ENCODE peak calls at places on chromosomes 12 and 14, in four cellular contexts. I, U, L and E are unnamed samples.

GRCh38 chr14:76811561-76811960 is 1.1 kb downstream of the ANGEL1 start:
- DNase-seq in I (no peak), U (peak), L (no peak), E (no peak)

GRCh38 chr12:80241576-80242273 is 142.4 kb downstream of the OTOGL start:
- DNase-seq in I (no peak), U (peak), L (no peak), E (no peak)

GRCh38 chr14:72887514-72887913 is 6.4 kb downstream of the DPF3 start:
- DNase-seq in I (no peak), U (no peak), L (no peak), E (no peak)

GRCh38 chr14:51871846-51872245 is 11.4 kb downstream of the GNG2 start:
- DNase-seq in I (no peak), U (no peak), L (no peak), E (no peak)

GRCh38 chr12:112456029-112456428 is 37.3 kb downstream of the PTPN11 start:
- DNase-seq in I (no peak), U (no peak), L (no peak), E (no peak)

GRCh38 chr12:32983968-32984367 is 87.4 kb upstream of the PKP2 start:
- DNase-seq in I (no peak), U (no peak), L (peak), E (no peak)

GRCh38 chr12:2194060-2194459 is 141.3 kb downstream of the CACNA1C start:
- DNase-seq in I (no peak), U (no peak), L (no peak), E (no peak)

GRCh38 chr14:90489916-90490726 is 93.3 kb downstream of the CALM1 start:
- DNase-seq in I (no peak), U (peak), L (no peak), E (no peak)

GRCh38 chr12:69008510-69008909 is 75.5 kb upstream of the CPM start:
- DNase-seq in I (no peak), U (peak), L (no peak), E (no peak)

GRCh38 chr12:69007858-69008314 is 74.9 kb upstream of the CPM start:
- DNase-seq in I (no peak), U (peak), L (no peak), E (no peak)

GRCh38 chr12:69002969-69003368 is 70.0 kb upstream of the CPM start:
- DNase-seq in I (no peak), U (no peak), L (no peak), E (no peak)

DNA sequence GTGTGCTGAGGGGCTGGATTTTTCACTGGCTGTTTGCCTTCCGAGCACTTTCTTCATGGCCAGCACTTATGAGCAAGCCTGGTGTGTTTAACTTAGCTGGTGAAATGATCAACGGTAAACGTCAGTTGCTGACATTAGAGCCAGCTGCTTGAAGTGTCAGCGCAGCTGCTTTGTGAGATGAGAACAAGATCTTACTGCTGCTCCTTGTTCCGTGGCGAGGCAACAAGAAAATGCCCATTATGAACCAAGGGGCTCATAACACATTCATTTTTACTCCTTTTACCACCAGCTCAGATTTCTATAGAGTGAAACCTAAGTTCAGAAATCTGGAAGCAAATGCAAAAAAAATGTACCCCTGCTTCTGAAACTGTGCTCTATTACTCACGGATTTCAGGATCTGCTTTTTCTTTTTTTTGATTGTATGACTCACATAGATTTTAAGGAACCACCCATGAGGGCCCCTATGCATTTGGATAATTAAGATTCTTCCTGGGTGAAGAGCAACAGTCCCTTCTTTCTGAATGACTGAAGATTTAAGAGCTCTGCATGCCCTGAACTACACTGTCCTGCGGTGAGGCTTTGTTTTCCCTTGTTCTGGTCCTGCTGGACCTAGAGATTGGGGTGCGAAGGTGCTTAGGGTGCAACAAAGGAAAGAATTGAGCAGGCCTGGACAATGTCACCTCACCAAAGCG is 74.3 kb upstream of the CPM start:
- DNase-seq in I (no peak), U (peak), L (peak), E (no peak)
- H3K4me3 ChIP-seq in I (no peak), U (peak), L (no peak), E (no peak)

DNA sequence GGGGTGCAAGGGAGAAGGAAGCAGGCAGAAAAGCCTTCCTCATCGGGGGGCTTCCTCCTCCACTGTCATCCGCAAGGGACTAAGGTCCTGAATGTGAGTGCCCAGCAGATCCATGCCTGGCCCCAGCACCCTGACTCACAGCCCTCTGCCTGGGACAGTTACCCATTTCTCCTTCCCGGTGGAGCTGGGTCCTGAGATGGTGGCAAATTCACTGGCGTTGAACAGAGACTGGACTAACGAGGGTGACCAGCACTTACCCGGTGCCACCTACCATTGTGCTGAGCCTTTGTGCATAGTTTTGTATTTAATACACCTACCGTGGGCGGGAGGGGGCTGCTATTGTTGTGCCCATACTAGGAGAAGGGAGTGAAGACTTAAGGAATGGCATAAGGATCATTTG is 30.9 kb upstream of the PLEKHG6 start:
- DNase-seq in I (no peak), U (no peak), L (no peak), E (no peak)
- H3K4me3 ChIP-seq in I (no peak), U (no peak), L (no peak), E (no peak)

GRCh38 chr12:108728820-108729611 is 2.3 kb downstream of the CORO1C start:
- DNase-seq in I (no peak), U (peak), L (no peak), E (no peak)
- H3K4me3 ChIP-seq in I (no peak), U (peak), L (peak), E (peak)

GRCh38 chr12:108127654-108128053 is 1.4 kb upstream of the WSCD2 start:
- DNase-seq in I (no peak), U (no peak), L (no peak), E (no peak)

GRCh38 chr12:108126212-108126611 is 2.9 kb upstream of the WSCD2 start:
- DNase-seq in I (no peak), U (no peak), L (no peak), E (no peak)

GRCh38 chr12:108126990-108127468 is 2.1 kb upstream of the WSCD2 start:
- DNase-seq in I (no peak), U (no peak), L (no peak), E (no peak)

GRCh38 chr12:108129017-108129812 is at the start of gene WSCD2:
- DNase-seq in I (peak), U (peak), L (peak), E (no peak)

GRCh38 chr12:108128221-108129016 is 669 bp upstream of the WSCD2 start:
- DNase-seq in I (no peak), U (no peak), L (no peak), E (no peak)
- H3K4me3 ChIP-seq in I (no peak), U (no peak), L (no peak), E (no peak)

GRCh38 chr12:120261951-120262851 is 3.3 kb downstream of the PXN start:
- DNase-seq in I (peak), U (no peak), L (no peak), E (no peak)
- H3K4me3 ChIP-seq in I (no peak), U (peak), L (no peak), E (no peak)

DNA sequence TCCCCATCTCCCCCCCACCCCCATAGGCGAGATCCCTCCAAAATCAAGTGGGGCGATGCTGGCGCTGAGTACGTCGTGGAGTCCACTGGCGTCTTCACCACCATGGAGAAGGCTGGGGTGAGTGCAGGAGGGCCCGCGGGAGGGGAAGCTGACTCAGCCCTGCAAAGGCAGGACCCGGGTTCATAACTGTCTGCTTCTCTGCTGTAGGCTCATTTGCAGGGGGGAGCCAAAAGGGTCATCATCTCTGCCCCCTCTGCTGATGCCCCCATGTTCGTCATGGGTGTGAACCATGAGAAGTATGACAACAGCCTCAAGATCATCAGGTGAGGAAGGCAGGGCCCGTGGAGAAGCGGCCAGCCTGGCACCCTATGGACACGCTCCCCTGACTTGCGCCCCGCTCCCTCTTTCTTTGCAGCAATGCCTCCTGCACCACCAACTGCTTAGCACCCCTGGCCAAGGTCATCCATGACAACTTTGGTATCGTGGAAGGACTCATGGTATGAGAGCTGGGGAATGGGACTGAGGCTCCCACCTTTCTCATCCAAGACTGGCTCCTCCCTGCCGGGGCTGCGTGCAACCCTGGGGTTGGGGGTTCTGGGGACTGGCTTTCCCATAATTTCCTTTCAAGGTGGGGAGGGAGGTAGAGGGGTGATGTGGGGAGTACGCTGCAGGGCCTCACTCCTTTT is 2.7 kb downstream of the GAPDH start:
- DNase-seq in I (no peak), U (peak), L (no peak), E (no peak)
- H3K4me3 ChIP-seq in I (no peak), U (peak), L (peak), E (peak)

GRCh38 chr14:103391048-103391447 is 5.8 kb downstream of the MARK3 start:
- DNase-seq in I (peak), U (peak), L (peak), E (no peak)

GRCh38 chr14:103386632-103387329 is 1.6 kb downstream of the MARK3 start:
- DNase-seq in I (no peak), U (no peak), L (peak), E (no peak)

GRCh38 chr14:103385994-103386491 is 828 bp downstream of the MARK3 start:
- DNase-seq in I (peak), U (peak), L (peak), E (no peak)

GRCh38 chr14:103390605-103391004 is 5.4 kb downstream of the MARK3 start:
- DNase-seq in I (no peak), U (no peak), L (no peak), E (no peak)

DNA sequence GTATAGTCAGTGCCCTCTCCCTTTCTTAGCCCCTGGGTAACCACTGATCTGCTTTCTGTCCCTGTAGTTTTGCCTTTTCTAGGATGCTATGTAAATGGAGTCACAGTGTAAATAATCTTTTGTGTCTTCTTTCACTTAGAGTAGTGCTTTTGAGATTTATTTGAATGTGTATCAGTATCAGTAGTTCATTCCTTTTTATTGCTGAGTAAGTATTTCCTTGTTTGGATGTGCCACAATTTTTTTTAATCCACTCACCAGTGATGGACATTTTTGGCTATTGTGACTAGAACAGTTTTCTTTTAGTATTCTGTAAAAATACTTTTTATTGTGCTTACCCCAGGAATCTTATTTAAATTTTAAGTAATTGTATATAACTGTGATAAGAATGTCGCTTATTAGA is 3.4 kb downstream of the MARK3 start:
- DNase-seq in I (no peak), U (no peak), L (no peak), E (no peak)
- H3K4me3 ChIP-seq in I (no peak), U (no peak), L (no peak), E (no peak)

GRCh38 chr12:27957366-27957765 is 15.2 kb downstream of the PTHLH start:
- DNase-seq in I (no peak), U (no peak), L (no peak), E (no peak)
- H3K4me3 ChIP-seq in I (no peak), U (no peak), L (no peak), E (no peak)